ENCODE peak calls at places on chromosome 1, in eight cellular contexts. R, F, C, K, D, S, E and W are unnamed samples.

GRCh38 chr1:158646465-158646864 is 40.0 kb downstream of the SPTA1 start:
- DNase-seq in R (no peak), F (peak), C (no peak), K (no peak), D (no peak), S (no peak), E (no peak), W (no peak)

GRCh38 chr1:200483491-200484143 is 73.8 kb upstream of the ZNF281 start:
- DNase-seq in R (no peak), F (no peak), C (no peak), K (no peak), D (no peak), S (no peak), E (peak), W (peak)

GRCh38 chr1:6445062-6445763 is 20.6 kb downstream of the ESPN start:
- DNase-seq in R (no peak), F (peak), C (no peak), K (no peak), D (no peak), S (no peak), E (no peak), W (no peak)

GRCh38 chr1:77533660-77534295 is 148.7 kb downstream of the ZZZ3 start:
- DNase-seq in R (peak), F (peak), C (peak), K (no peak), D (peak), S (no peak), E (peak), W (no peak)

GRCh38 chr1:31860576-31860975 is 44.8 kb upstream of the SPOCD1 start:
- DNase-seq in R (no peak), F (no peak), C (no peak), K (no peak), D (no peak), S (no peak), E (no peak), W (no peak)

GRCh38 chr1:193979219-193979618 is 792.8 kb upstream of the B3GALT2 start:
- DNase-seq in R (no peak), F (no peak), C (no peak), K (no peak), D (no peak), S (no peak), E (no peak), W (no peak)

GRCh38 chr1:170660874-170661645 is 2.9 kb upstream of the PRRX1 start:
- DNase-seq in R (peak), F (no peak), C (peak), K (no peak), D (no peak), S (no peak), E (no peak), W (no peak)

GRCh38 chr1:228463559-228464455 is 23.4 kb upstream of the RNF187 start:
- DNase-seq in R (peak), F (peak), C (peak), K (peak), D (no peak), S (no peak), E (no peak), W (no peak)

GRCh38 chr1:162151900-162152829 is 82.7 kb downstream of the NOS1AP start:
- DNase-seq in R (no peak), F (no peak), C (no peak), K (no peak), D (no peak), S (no peak), E (no peak), W (no peak)

GRCh38 chr1:30049748-30050147 is 673.6 kb downstream of the MATN1 start:
- DNase-seq in R (no peak), F (no peak), C (no peak), K (no peak), D (no peak), S (no peak), E (no peak), W (no peak)

GRCh38 chr1:235075121-235075954 is 53.3 kb downstream of the TOMM20 start:
- DNase-seq in R (peak), F (peak), C (peak), K (peak), D (peak), S (peak), E (peak), W (no peak)

GRCh38 chr1:215002471-215002870 is 80.1 kb upstream of the KCNK2 start:
- DNase-seq in R (no peak), F (no peak), C (no peak), K (no peak), D (no peak), S (no peak), E (no peak), W (no peak)

DNA sequence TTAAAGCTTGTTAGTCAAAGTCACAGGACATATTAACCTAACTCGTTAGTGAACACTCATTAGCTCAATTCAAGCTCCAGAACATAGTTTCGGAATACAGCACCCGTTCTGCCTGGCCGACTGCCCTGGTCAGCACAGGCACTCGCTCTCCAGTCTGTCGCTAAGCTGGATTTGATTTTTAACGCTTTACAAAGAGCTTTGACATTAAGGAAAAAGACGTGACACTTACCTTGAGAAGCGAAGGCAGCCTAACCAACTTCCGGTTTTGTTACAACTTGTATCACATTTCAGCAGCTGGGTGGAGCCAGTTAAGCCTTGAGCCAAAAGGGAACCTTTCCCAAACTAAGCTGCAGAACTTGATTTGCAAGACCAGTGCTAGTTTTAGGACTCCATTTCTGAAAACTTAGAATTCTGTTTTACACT is at the start of gene FRRS1:
- DNase-seq in R (peak), F (peak), C (peak), K (peak), D (peak), S (no peak), E (peak), W (peak)
- H3K27ac ChIP-seq in R (peak), F (peak), C (peak), K (peak), D (peak), S (peak), E (no peak), W (peak)

GRCh38 chr1:71351438-71351837 is 270.6 kb upstream of the ZRANB2 start:
- DNase-seq in R (no peak), F (no peak), C (no peak), K (no peak), D (no peak), S (no peak), E (no peak), W (no peak)
- H3K27ac ChIP-seq in R (no peak), F (no peak), C (no peak), K (no peak), D (no peak), S (no peak), E (no peak), W (no peak)

GRCh38 chr1:225700164-225700740 is 47.3 kb upstream of the ENAH start:
- DNase-seq in R (no peak), F (no peak), C (no peak), K (no peak), D (no peak), S (no peak), E (peak), W (peak)

GRCh38 chr1:225697437-225697836 is 44.5 kb upstream of the ENAH start:
- DNase-seq in R (peak), F (no peak), C (peak), K (no peak), D (peak), S (no peak), E (no peak), W (no peak)

GRCh38 chr1:225695578-225696332 is 42.8 kb upstream of the ENAH start:
- DNase-seq in R (no peak), F (no peak), C (no peak), K (no peak), D (no peak), S (no peak), E (peak), W (no peak)

GRCh38 chr1:225699336-225699735 is 46.4 kb upstream of the ENAH start:
- DNase-seq in R (no peak), F (no peak), C (no peak), K (no peak), D (no peak), S (no peak), E (no peak), W (no peak)

DNA sequence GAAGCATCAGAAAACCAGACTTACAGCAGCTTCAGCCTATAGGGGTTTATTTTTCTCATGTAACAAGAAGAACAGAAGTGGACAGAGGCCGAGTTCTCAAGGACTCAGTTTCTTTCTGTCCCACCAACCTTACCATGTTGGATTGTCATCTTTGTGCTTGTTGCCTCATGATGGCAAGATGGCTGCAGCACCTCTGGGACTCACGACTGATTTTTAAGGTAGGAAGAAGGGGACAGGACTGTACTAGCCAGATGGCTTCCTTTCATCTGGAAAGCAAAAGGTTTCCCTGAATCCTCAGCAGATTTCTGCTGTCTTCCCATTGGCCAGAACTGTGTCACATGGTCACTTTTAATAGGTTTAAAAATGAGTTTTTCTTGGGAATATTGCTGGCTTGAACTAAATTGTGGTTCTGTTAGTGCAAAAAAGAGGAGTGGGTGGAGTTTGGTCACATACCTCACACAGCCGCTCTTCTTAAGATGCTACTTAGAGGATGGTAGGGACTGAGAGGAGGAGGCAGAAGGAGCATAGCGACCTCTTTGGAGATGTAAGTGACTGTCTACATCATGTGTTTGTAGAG is 48.1 kb upstream of the ENAH start:
- DNase-seq in R (no peak), F (no peak), C (no peak), K (no peak), D (no peak), S (no peak), E (peak), W (no peak)
- H3K27ac ChIP-seq in R (no peak), F (no peak), C (peak), K (peak), D (no peak), S (peak), E (peak), W (peak)

GRCh38 chr1:116254776-116255175 is 118.3 kb upstream of the ATP1A1 start:
- DNase-seq in R (no peak), F (no peak), C (no peak), K (no peak), D (no peak), S (no peak), E (no peak), W (no peak)
- H3K27ac ChIP-seq in R (no peak), F (no peak), C (no peak), K (no peak), D (no peak), S (no peak), E (no peak), W (no peak)

GRCh38 chr1:27597511-27598216 is 6.3 kb downstream of the AHDC1 start:
- DNase-seq in R (no peak), F (no peak), C (peak), K (no peak), D (no peak), S (no peak), E (no peak), W (no peak)
- H3K27ac ChIP-seq in R (peak), F (no peak), C (peak), K (no peak), D (peak), S (peak), E (no peak), W (no peak)

DNA sequence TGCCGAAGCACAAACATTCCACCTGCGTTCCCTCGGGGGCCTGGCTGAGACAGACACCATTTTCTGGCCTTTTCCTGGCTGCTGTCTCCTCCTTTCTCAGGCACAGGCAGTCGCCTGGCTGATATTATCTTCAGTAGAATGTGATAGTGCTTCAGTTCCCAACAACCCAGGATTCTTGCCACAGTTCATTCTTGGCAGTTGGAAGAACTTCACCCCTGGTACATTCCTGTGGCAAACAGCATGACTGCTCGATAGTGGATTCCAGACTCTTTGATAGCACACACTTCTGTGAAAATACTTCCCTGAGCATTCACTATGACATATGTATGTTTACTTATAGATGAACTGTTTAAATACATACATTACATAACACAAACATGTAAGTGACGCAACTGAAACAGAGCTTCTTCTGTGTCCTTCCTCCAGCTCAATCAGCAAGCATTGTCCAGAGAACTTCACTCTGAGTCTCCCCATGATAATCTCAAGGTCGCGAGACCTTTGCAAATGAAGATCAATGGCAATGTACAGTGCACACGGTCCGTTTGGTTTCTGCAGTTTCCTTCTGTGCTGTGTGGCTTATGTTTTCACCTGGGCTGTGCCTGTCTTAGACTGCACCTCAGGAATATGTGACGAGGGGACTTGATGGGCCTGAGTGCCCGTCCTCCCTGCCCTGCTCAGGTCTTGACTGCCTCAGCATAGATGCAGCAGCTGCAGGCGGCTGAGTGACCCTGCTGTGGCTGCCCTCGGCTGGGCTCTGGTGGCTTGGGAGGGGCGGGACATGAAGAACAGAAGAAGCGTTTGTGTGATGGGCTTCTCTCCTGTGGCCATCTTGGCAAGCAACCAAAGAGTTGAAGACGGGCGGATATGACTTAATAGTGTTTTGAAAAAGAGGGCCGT is 7.5 kb downstream of the MYBPHL start:
- DNase-seq in R (peak), F (no peak), C (peak), K (no peak), D (peak), S (peak), E (peak), W (peak)
- H3K27ac ChIP-seq in R (peak), F (no peak), C (peak), K (no peak), D (peak), S (peak), E (peak), W (peak)

GRCh38 chr1:27117733-27118439 is 37.0 kb downstream of the SLC9A1 start:
- DNase-seq in R (peak), F (no peak), C (no peak), K (no peak), D (no peak), S (no peak), E (no peak), W (no peak)
- H3K27ac ChIP-seq in R (peak), F (no peak), C (peak), K (no peak), D (peak), S (peak), E (no peak), W (peak)

DNA sequence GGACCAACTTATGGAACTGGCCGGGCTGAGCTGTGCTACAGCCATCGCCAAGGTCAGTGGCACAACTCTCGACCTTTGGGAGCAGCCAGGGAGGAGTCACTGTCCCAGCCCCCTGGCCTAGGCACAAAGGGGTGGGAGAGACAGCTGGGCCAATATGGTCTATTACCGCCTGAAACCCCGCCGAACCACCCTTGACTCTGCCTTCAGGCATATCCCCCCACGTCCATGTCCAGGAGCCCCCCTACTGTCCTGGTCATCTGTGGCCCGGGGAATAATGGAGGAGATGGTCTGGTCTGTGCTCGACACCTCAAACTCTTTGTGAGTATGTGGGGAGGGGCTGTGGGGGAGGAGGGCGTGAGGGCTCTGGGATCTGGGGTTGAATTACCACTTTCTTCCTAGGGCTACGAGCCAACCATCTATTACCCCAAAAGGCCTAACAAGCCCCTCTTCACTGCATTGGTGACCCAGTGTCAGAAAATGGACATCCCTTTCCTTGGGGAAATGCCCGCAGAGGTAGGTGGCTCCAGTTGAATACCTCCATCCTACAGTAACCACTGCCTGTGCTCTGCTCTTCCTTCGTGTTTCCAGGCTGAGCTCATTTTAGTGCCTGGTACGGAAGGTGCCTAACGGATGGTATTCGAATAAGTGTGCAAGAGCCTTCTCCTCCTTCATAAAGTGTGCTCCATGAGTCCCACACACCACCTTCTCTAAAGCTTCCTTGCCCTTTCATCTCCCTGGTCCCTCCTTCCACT is 758 bp downstream of the NAXE start:
- DNase-seq in R (no peak), F (no peak), C (no peak), K (peak), D (no peak), S (no peak), E (no peak), W (no peak)
- H3K27ac ChIP-seq in R (peak), F (peak), C (peak), K (no peak), D (peak), S (peak), E (no peak), W (peak)

DNA sequence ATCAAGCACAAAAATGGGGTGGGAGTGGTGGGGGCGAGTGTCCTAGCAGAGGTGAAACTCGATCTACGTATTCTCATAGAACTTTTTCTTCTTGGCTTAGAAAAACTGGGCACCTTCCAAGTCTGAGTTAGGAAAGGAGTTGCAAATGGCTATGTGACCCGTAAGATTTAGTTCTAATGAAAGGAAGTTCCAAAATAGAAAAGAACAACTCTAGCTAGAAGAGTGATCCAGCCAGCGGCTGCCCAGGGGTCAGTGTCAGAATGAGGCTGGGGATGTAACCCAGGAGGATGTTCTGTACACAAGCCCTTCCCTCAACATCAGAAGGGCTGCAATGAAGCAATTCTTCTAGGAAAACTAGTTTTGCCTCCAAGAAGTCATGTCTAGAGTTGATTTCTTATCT is 5.2 kb downstream of the MTARC1 start:
- DNase-seq in R (peak), F (no peak), C (peak), K (no peak), D (peak), S (no peak), E (no peak), W (no peak)
- H3K27ac ChIP-seq in R (peak), F (no peak), C (peak), K (no peak), D (no peak), S (peak), E (no peak), W (no peak)